ENCODE peak calls at places on chromosomes 1 and 21, in four cellular contexts. U is stomach, L is adrenal gland, S is testis. P is an unnamed sample.

GRCh38 chr1:32125313-32125712 is 17.5 kb downstream of the KPNA6 start:
- DNase-seq in U (no peak), L (no peak), S (no peak), P (no peak)

GRCh38 chr1:118659646-118660045 is 328.5 kb downstream of the TBX15 start:
- DNase-seq in U (no peak), L (no peak), S (no peak), P (no peak)

GRCh38 chr1:154726443-154726842 is 118.5 kb upstream of the ADAR start:
- DNase-seq in U (no peak), L (no peak), S (no peak), P (no peak)

GRCh38 chr1:85174492-85174891 is 26.3 kb downstream of the SYDE2 start:
- DNase-seq in U (no peak), L (no peak), S (no peak), P (no peak)

GRCh38 chr1:226019550-226019949 is 20.4 kb upstream of the SDE2 start:
- DNase-seq in U (no peak), L (no peak), S (no peak), P (no peak)

GRCh38 chr1:148362141-148362929 is 120.8 kb downstream of the PPIAL4G start:
- DNase-seq in U (peak; percentile 29), L (no peak), S (peak; percentile 53), P (peak; percentile 91)

GRCh38 chr1:15304708-15305326 is 57.8 kb downstream of the FHAD1 start:
- DNase-seq in U (peak; percentile 76), L (peak; percentile 72), S (peak; percentile 77), P (peak; percentile 90)

GRCh38 chr21:37364722-37365121 is 1.9 kb upstream of the DYRK1A start:
- DNase-seq in U (no peak), L (no peak), S (no peak), P (no peak)

GRCh38 chr1:179889619-179890018 is 7.5 kb downstream of the TOR1AIP1 start:
- DNase-seq in U (no peak), L (no peak), S (no peak), P (no peak)

GRCh38 chr1:227532019-227532619 is 31.2 kb upstream of the ZNF678 start:
- DNase-seq in U (no peak), L (no peak), S (no peak), P (no peak)

GRCh38 chr1:227521782-227522181 is 41.6 kb upstream of the ZNF678 start:
- DNase-seq in U (no peak), L (no peak), S (no peak), P (no peak)

DNA sequence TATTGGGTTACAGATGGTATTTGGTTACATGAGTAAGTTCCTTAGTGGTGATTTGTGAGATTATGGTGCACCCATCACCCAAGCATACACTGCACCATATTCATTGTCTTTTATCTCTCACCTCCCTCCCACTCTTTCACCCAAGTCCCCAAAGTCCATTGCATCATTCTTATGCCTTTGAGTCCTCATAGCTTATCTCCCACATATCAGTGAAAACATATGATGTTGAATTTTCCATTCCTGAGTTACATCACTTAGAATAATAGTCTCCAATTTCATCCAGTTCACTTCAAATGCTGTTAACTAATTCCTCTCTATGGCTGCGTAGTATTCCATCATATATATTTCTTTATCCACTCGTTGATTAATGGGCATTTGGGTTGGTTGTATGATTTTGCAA is 36.8 kb upstream of the ZNF678 start:
- DNase-seq in U (no peak), L (no peak), S (no peak), P (no peak)
- H3K9me3 ChIP-seq in U (peaks cover 78% of the 10 kb centered on the region), L (no peaks in the 10 kb centered on the region), S (no peaks in the 10 kb centered on the region), P (peaks cover 66% of the 10 kb centered on the region)

GRCh38 chr1:55700359-55701130 is 485.4 kb upstream of the USP24 start:
- DNase-seq in U (no peak), L (no peak), S (no peak), P (no peak)
- H3K4me1 ChIP-seq in U (no peaks in the 10 kb centered on the region), L (no peaks in the 10 kb centered on the region), S (peaks cover 7% of the 10 kb centered on the region), P (no peaks in the 10 kb centered on the region)

GRCh38 chr1:207495816-207496792 is at the start of gene CR1:
- DNase-seq in U (peak; percentile 31), L (peak; percentile 33), S (peak; percentile 23), P (peak; percentile 71)
- H3K4me3 ChIP-seq in U (peak within 1 kb of the TSS; percentile 43), L (peak within 1 kb of the TSS; percentile 45), S (peak within 1 kb of the TSS; percentile 17), P (peak within 1 kb of the TSS; percentile 81)

DNA sequence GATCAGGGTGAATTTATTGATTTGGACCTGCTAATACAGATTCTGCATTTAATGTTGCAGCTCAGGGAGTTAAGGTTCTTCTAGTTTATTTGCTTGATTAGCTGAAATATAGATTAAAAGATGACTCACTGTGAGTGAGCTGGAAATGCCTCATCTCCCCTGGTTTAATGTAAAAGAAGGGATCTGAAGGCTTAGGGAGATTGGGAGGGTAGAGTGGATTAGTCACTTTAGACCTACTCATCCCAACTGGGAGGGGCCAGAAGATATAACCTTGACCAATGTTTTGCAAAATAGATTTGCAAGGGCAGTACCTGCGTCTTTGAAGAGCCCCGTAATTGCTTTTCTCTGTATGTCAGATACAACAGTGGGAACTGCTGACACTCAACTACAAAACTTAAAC is 922.8 kb upstream of the ADGRL4 start:
- DNase-seq in U (no peak), L (no peak), S (no peak), P (no peak)
- H3K9me3 ChIP-seq in U (peaks cover 8% of the 10 kb centered on the region), L (no peaks in the 10 kb centered on the region), S (no peaks in the 10 kb centered on the region), P (peaks cover 4% of the 10 kb centered on the region)

GRCh38 chr1:213876531-213876930 is 111.2 kb upstream of the PROX1 start:
- DNase-seq in U (no peak), L (no peak), S (no peak), P (peak; percentile 53)
- H3K4me1 ChIP-seq in U (no peaks in the 10 kb centered on the region), L (no peaks in the 10 kb centered on the region), S (no peaks in the 10 kb centered on the region), P (peaks cover 11% of the 10 kb centered on the region)

GRCh38 chr1:55040083-55040952 is 970 bp downstream of the PCSK9 start:
- DNase-seq in U (no peak), L (no peak), S (no peak), P (peak; percentile 68)
- H3K4me3 ChIP-seq in U (peak overlapping the region; percentile 37), L (no peak overlapping the region), S (no peak overlapping the region), P (peak overlapping the region; percentile 72)

GRCh38 chr1:79839882-79840281 is 833.4 kb upstream of the ADGRL4 start:
- DNase-seq in U (no peak), L (no peak), S (no peak), P (no peak)
- H3K9me3 ChIP-seq in U (no peaks in the 10 kb centered on the region), L (no peaks in the 10 kb centered on the region), S (no peaks in the 10 kb centered on the region), P (no peaks in the 10 kb centered on the region)